ENCODE peak calls at places on chromosomes 11 and 22, in nine cellular contexts. One of them, this sample, is unnamed.

GRCh38 chr11:116078101-116078561 is 573.9 kb upstream of the CADM1 start:
- DNase-seq in psoas muscle: no peak
- DNase-seq in endothelial cell of umbilical vein: no peak
- DNase-seq in lower lobe of right lung: no peak
- DNase-seq in colonic mucosa: no peak
- DNase-seq in mucosa of descending colon: no peak
- DNase-seq in DND-41: no peak
- DNase-seq in hepatocyte: peak; percentile 15
- DNase-seq in uterus: no peak
- DNase-seq in this sample: no peak

GRCh38 chr11:64864473-64865285 is 13.7 kb downstream of the EHD1 start:
- DNase-seq in endothelial cell of umbilical vein: peak; percentile 53
- DNase-seq in DND-41: no peak
- DNase-seq in hepatocyte: peak; percentile 85
- DNase-seq in lower lobe of right lung: peak; percentile 61
- DNase-seq in mucosa of descending colon: peak; percentile 58
- DNase-seq in colonic mucosa: no peak
- DNase-seq in psoas muscle: peak; percentile 80
- DNase-seq in uterus: peak; percentile 89
- DNase-seq in this sample: no peak

GRCh38 chr11:85752890-85753581 is 57.9 kb downstream of the SYTL2 start:
- DNase-seq in uterus: no peak
- DNase-seq in colonic mucosa: peak; percentile 45
- DNase-seq in mucosa of descending colon: no peak
- DNase-seq in psoas muscle: no peak
- DNase-seq in lower lobe of right lung: no peak
- DNase-seq in hepatocyte: no peak
- DNase-seq in endothelial cell of umbilical vein: peak; percentile 9
- DNase-seq in DND-41: peak; percentile 93
- DNase-seq in this sample: no peak

GRCh38 chr22:39292561-39293074 is 26.8 kb downstream of the RPL3 start:
- DNase-seq in mucosa of descending colon: peak; percentile 84
- DNase-seq in lower lobe of right lung: peak; percentile 95
- DNase-seq in psoas muscle: peak; percentile 91
- DNase-seq in uterus: peak; percentile 89
- DNase-seq in colonic mucosa: peak; percentile 90
- DNase-seq in endothelial cell of umbilical vein: peak; percentile 96
- DNase-seq in DND-41: no peak
- DNase-seq in hepatocyte: peak; percentile 82
- DNase-seq in this sample: peak; percentile 98

GRCh38 chr11:30432716-30433115 is 109.8 kb downstream of the ARL14EP start:
- DNase-seq in endothelial cell of umbilical vein: no peak
- DNase-seq in psoas muscle: no peak
- DNase-seq in hepatocyte: no peak
- DNase-seq in DND-41: no peak
- DNase-seq in mucosa of descending colon: no peak
- DNase-seq in colonic mucosa: no peak
- DNase-seq in lower lobe of right lung: no peak
- DNase-seq in uterus: no peak
- DNase-seq in this sample: no peak

GRCh38 chr11:118074785-118075184 is 2.1 kb upstream of the TMPRSS4 start:
- DNase-seq in endothelial cell of umbilical vein: no peak
- DNase-seq in uterus: no peak
- DNase-seq in hepatocyte: no peak
- DNase-seq in mucosa of descending colon: no peak
- DNase-seq in colonic mucosa: peak; percentile 68
- DNase-seq in psoas muscle: no peak
- DNase-seq in DND-41: no peak
- DNase-seq in lower lobe of right lung: no peak
- DNase-seq in this sample: no peak

GRCh38 chr11:10222399-10222798 is 71.6 kb downstream of the SBF2 start:
- DNase-seq in DND-41: no peak
- DNase-seq in hepatocyte: no peak
- DNase-seq in uterus: no peak
- DNase-seq in mucosa of descending colon: no peak
- DNase-seq in endothelial cell of umbilical vein: no peak
- DNase-seq in colonic mucosa: no peak
- DNase-seq in lower lobe of right lung: no peak
- DNase-seq in psoas muscle: no peak
- DNase-seq in this sample: no peak

GRCh38 chr22:35467788-35468187 is 67.8 kb downstream of the MCM5 start:
- DNase-seq in DND-41: no peak
- DNase-seq in uterus: peak; percentile 77
- DNase-seq in psoas muscle: peak; percentile 76
- DNase-seq in mucosa of descending colon: peak; percentile 76
- DNase-seq in lower lobe of right lung: peak; percentile 65
- DNase-seq in endothelial cell of umbilical vein: peak; percentile 90
- DNase-seq in hepatocyte: no peak
- DNase-seq in colonic mucosa: peak; percentile 76
- DNase-seq in this sample: no peak

GRCh38 chr11:47603295-47603694 is 9.1 kb upstream of the C1QTNF4 start:
- DNase-seq in mucosa of descending colon: no peak
- DNase-seq in DND-41: no peak
- DNase-seq in hepatocyte: no peak
- DNase-seq in uterus: no peak
- DNase-seq in colonic mucosa: no peak
- DNase-seq in psoas muscle: no peak
- DNase-seq in lower lobe of right lung: no peak
- DNase-seq in endothelial cell of umbilical vein: no peak
- DNase-seq in this sample: no peak

GRCh38 chr22:49760280-49760629 is 67.4 kb downstream of the BRD1 start:
- DNase-seq in DND-41: peak; percentile 3
- DNase-seq in psoas muscle: no peak
- DNase-seq in mucosa of descending colon: peak; percentile 23
- DNase-seq in hepatocyte: no peak
- DNase-seq in endothelial cell of umbilical vein: no peak
- DNase-seq in uterus: no peak
- DNase-seq in lower lobe of right lung: no peak
- DNase-seq in colonic mucosa: peak; percentile 16
- DNase-seq in this sample: peak; percentile 31

GRCh38 chr11:12581923-12582322 is 92.3 kb upstream of the TEAD1 start:
- DNase-seq in DND-41: no peak
- DNase-seq in endothelial cell of umbilical vein: peak; percentile 3
- DNase-seq in colonic mucosa: no peak
- DNase-seq in hepatocyte: peak; percentile 37
- DNase-seq in psoas muscle: no peak
- DNase-seq in lower lobe of right lung: peak; percentile 63
- DNase-seq in mucosa of descending colon: no peak
- DNase-seq in uterus: no peak
- DNase-seq in this sample: no peak

GRCh38 chr11:122748968-122749687 is 89.2 kb upstream of the CRTAM start:
- DNase-seq in lower lobe of right lung: no peak
- DNase-seq in uterus: no peak
- DNase-seq in endothelial cell of umbilical vein: peak; percentile 36
- DNase-seq in psoas muscle: no peak
- DNase-seq in DND-41: peak; percentile 66
- DNase-seq in colonic mucosa: no peak
- DNase-seq in mucosa of descending colon: no peak
- DNase-seq in hepatocyte: no peak
- DNase-seq in this sample: no peak

GRCh38 chr11:66862559-66863037 is 5.7 kb downstream of the LRFN4 start:
- DNase-seq in endothelial cell of umbilical vein: no peak
- DNase-seq in colonic mucosa: no peak
- DNase-seq in uterus: no peak
- DNase-seq in hepatocyte: no peak
- DNase-seq in DND-41: no peak
- DNase-seq in mucosa of descending colon: peak; percentile 32
- DNase-seq in lower lobe of right lung: no peak
- DNase-seq in psoas muscle: no peak
- DNase-seq in this sample: no peak

GRCh38 chr11:11703885-11704284 is 82.1 kb upstream of the GALNT18 start:
- DNase-seq in psoas muscle: no peak
- DNase-seq in colonic mucosa: no peak
- DNase-seq in endothelial cell of umbilical vein: no peak
- DNase-seq in lower lobe of right lung: no peak
- DNase-seq in uterus: no peak
- DNase-seq in hepatocyte: no peak
- DNase-seq in mucosa of descending colon: no peak
- DNase-seq in DND-41: no peak
- DNase-seq in this sample: no peak

GRCh38 chr11:70142171-70142875 is 60.8 kb upstream of the FADD start:
- DNase-seq in colonic mucosa: no peak
- DNase-seq in uterus: no peak
- DNase-seq in lower lobe of right lung: no peak
- DNase-seq in psoas muscle: no peak
- DNase-seq in mucosa of descending colon: no peak
- DNase-seq in DND-41: no peak
- DNase-seq in endothelial cell of umbilical vein: no peak
- DNase-seq in hepatocyte: peak; percentile 58
- DNase-seq in this sample: no peak

GRCh38 chr11:27965559-27965958 is 142.4 kb downstream of the KIF18A start:
- DNase-seq in hepatocyte: no peak
- DNase-seq in endothelial cell of umbilical vein: no peak
- DNase-seq in colonic mucosa: no peak
- DNase-seq in DND-41: no peak
- DNase-seq in psoas muscle: no peak
- DNase-seq in uterus: no peak
- DNase-seq in lower lobe of right lung: no peak
- DNase-seq in mucosa of descending colon: no peak
- DNase-seq in this sample: no peak

GRCh38 chr11:6400431-6401345 is 10.4 kb downstream of the SMPD1 start:
- DNase-seq in hepatocyte: no peak
- DNase-seq in psoas muscle: no peak
- DNase-seq in lower lobe of right lung: no peak
- DNase-seq in endothelial cell of umbilical vein: no peak
- DNase-seq in mucosa of descending colon: no peak
- DNase-seq in uterus: no peak
- DNase-seq in colonic mucosa: no peak
- DNase-seq in DND-41: no peak
- DNase-seq in this sample: no peak

GRCh38 chr11:69280451-69280850 is 13.5 kb upstream of the MYEOV start:
- DNase-seq in hepatocyte: no peak
- DNase-seq in psoas muscle: no peak
- DNase-seq in uterus: no peak
- DNase-seq in DND-41: no peak
- DNase-seq in endothelial cell of umbilical vein: no peak
- DNase-seq in colonic mucosa: no peak
- DNase-seq in lower lobe of right lung: no peak
- DNase-seq in mucosa of descending colon: no peak
- DNase-seq in this sample: no peak

GRCh38 chr22:35197071-35197470 is 60.2 kb upstream of the HMGXB4 start:
- DNase-seq in DND-41: no peak
- DNase-seq in mucosa of descending colon: no peak
- DNase-seq in uterus: no peak
- DNase-seq in psoas muscle: no peak
- DNase-seq in colonic mucosa: no peak
- DNase-seq in lower lobe of right lung: no peak
- DNase-seq in hepatocyte: no peak
- DNase-seq in endothelial cell of umbilical vein: no peak
- DNase-seq in this sample: no peak

GRCh38 chr22:18001040-18001893 is 23.1 kb downstream of the MICAL3 start:
- DNase-seq in endothelial cell of umbilical vein: peak; percentile 96
- DNase-seq in uterus: peak; percentile 87
- DNase-seq in colonic mucosa: peak; percentile 92
- DNase-seq in lower lobe of right lung: peak; percentile 87
- DNase-seq in psoas muscle: peak; percentile 90
- DNase-seq in DND-41: peak; percentile 93
- DNase-seq in mucosa of descending colon: peak; percentile 92
- DNase-seq in hepatocyte: peak; percentile 93
- DNase-seq in this sample: peak; percentile 94

GRCh38 chr11:72721689-72722049 is 30.5 kb downstream of the ARAP1 start:
- DNase-seq in hepatocyte: peak; percentile 59
- DNase-seq in mucosa of descending colon: peak; percentile 70
- DNase-seq in endothelial cell of umbilical vein: no peak
- DNase-seq in lower lobe of right lung: peak; percentile 75
- DNase-seq in psoas muscle: no peak
- DNase-seq in uterus: no peak
- DNase-seq in colonic mucosa: peak; percentile 62
- DNase-seq in DND-41: peak; percentile 30
- DNase-seq in this sample: peak; percentile 74
- H3K4me3 ChIP-seq in hepatocyte: peak overlapping the region; percentile 19
- H3K4me3 ChIP-seq in mucosa of descending colon: peak overlapping the region; percentile 46
- H3K4me3 ChIP-seq in endothelial cell of umbilical vein: peak overlapping the region; percentile 29
- H3K4me3 ChIP-seq in lower lobe of right lung: peak overlapping the region; percentile 79
- H3K4me3 ChIP-seq in psoas muscle: peak overlapping the region; percentile 76
- H3K4me3 ChIP-seq in uterus: peak overlapping the region; percentile 67
- H3K4me3 ChIP-seq in colonic mucosa: peak overlapping the region; percentile 44
- H3K4me3 ChIP-seq in DND-41: peak overlapping the region; percentile 67
- H3K4me3 ChIP-seq in this sample: peak overlapping the region; percentile 59

GRCh38 chr11:61567286-61568061 is 13.4 kb downstream of the SYT7 start:
- DNase-seq in psoas muscle: peak; percentile 75
- DNase-seq in uterus: peak; percentile 81
- DNase-seq in lower lobe of right lung: peak; percentile 80
- DNase-seq in DND-41: peak; percentile 86
- DNase-seq in colonic mucosa: peak; percentile 86
- DNase-seq in endothelial cell of umbilical vein: peak; percentile 69
- DNase-seq in mucosa of descending colon: peak; percentile 87
- DNase-seq in hepatocyte: peak; percentile 90
- DNase-seq in this sample: peak; percentile 90
- H3K4me3 ChIP-seq in psoas muscle: no peak overlapping the region
- H3K4me3 ChIP-seq in uterus: no peak overlapping the region
- H3K4me3 ChIP-seq in lower lobe of right lung: no peak overlapping the region
- H3K4me3 ChIP-seq in DND-41: no peak overlapping the region
- H3K4me3 ChIP-seq in colonic mucosa: no peak overlapping the region
- H3K4me3 ChIP-seq in endothelial cell of umbilical vein: no peak overlapping the region
- H3K4me3 ChIP-seq in mucosa of descending colon: no peak overlapping the region
- H3K4me3 ChIP-seq in hepatocyte: no peak overlapping the region
- H3K4me3 ChIP-seq in this sample: no peak overlapping the region

DNA sequence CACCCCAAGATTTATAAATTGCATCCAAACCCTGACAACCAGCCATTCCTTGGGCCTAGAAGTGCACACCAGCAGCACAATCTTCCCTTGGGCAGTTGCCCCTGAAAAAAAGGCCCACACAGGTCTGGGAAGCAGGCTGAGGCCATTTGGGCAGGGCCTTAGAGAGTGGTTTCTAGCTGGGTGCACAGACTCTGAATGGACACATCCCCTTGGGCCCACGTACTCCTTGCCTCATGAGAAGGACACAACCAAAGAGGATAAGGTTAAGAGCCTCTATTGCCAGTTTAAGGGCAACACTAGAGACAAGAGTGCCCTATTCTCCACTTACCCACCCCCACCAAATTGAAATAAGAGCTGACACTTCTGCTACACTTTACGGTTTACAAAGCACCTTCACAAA is 933 bp upstream of the PANX3 start:
- DNase-seq in endothelial cell of umbilical vein: no peak
- DNase-seq in uterus: no peak
- DNase-seq in DND-41: no peak
- DNase-seq in hepatocyte: no peak
- DNase-seq in psoas muscle: no peak
- DNase-seq in colonic mucosa: no peak
- DNase-seq in lower lobe of right lung: no peak
- DNase-seq in mucosa of descending colon: no peak
- DNase-seq in this sample: no peak
- H3K4me3 ChIP-seq in endothelial cell of umbilical vein: no peak overlapping the region
- H3K4me3 ChIP-seq in uterus: no peak overlapping the region
- H3K4me3 ChIP-seq in DND-41: no peak overlapping the region
- H3K4me3 ChIP-seq in hepatocyte: no peak overlapping the region
- H3K4me3 ChIP-seq in psoas muscle: no peak overlapping the region
- H3K4me3 ChIP-seq in colonic mucosa: no peak overlapping the region
- H3K4me3 ChIP-seq in lower lobe of right lung: no peak overlapping the region
- H3K4me3 ChIP-seq in mucosa of descending colon: no peak overlapping the region
- H3K4me3 ChIP-seq in this sample: no peak overlapping the region

DNA sequence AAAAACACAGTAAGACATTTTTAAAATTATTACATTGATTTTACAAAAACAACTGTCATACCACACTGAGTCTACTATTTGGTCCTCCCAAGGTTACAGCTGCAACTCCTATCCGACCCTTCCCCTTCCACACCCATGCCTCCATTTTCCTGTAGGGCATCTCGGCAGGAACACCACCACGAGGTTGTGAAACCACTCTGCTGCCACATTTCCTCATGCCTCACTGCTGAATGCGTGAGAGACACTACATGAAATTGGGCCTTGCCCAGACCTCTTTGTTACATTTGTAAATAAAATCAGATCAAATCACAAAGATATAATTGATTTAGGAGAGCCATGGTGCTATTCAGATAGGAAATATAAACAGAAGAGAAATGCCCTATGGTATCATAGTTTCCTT is 2.0 kb downstream of the ARHGAP32 start:
- DNase-seq in psoas muscle: no peak
- DNase-seq in uterus: no peak
- DNase-seq in colonic mucosa: peak; percentile 48
- DNase-seq in hepatocyte: no peak
- DNase-seq in DND-41: no peak
- DNase-seq in mucosa of descending colon: peak; percentile 31
- DNase-seq in endothelial cell of umbilical vein: no peak
- DNase-seq in lower lobe of right lung: no peak
- DNase-seq in this sample: no peak
- H3K4me3 ChIP-seq in psoas muscle: no peak overlapping the region
- H3K4me3 ChIP-seq in uterus: no peak overlapping the region
- H3K4me3 ChIP-seq in colonic mucosa: no peak overlapping the region
- H3K4me3 ChIP-seq in hepatocyte: no peak overlapping the region
- H3K4me3 ChIP-seq in DND-41: no peak overlapping the region
- H3K4me3 ChIP-seq in mucosa of descending colon: no peak overlapping the region
- H3K4me3 ChIP-seq in endothelial cell of umbilical vein: no peak overlapping the region
- H3K4me3 ChIP-seq in lower lobe of right lung: no peak overlapping the region
- H3K4me3 ChIP-seq in this sample: no peak overlapping the region